ENCODE peak calls at places on chromosomes 5 and 9, in six cellular contexts. I is fibroblast of mammary gland, E is fibroblast of pulmonary artery, X is foreskin fibroblast, P is coronary artery, O is uterus. Q is an unnamed sample.

GRCh38 chr9:72038408-72038807 is 22.0 kb downstream of the C9orf57 start:
- DNase-seq in P (no peak), X (peak; percentile 51), E (peak; percentile 62), O (no peak), I (no peak), Q (no peak)

GRCh38 chr5:176540956-176541337 is 3.7 kb upstream of the RNF44 start:
- DNase-seq in X (no peak), P (no peak), I (no peak), O (no peak), E (no peak), Q (no peak)

GRCh38 chr9:135471751-135472640 is 7.6 kb upstream of the PPP1R26 start:
- DNase-seq in X (peak; percentile 25), E (no peak), P (no peak), O (no peak), I (no peak), Q (no peak)

GRCh38 chr5:95760291-95761191 is 29.4 kb downstream of the RHOBTB3 start:
- DNase-seq in X (peak; percentile 94), P (no peak), O (no peak), E (peak; percentile 94), I (peak; percentile 92), Q (peak; percentile 96)

GRCh38 chr5:168575391-168576372 is 3.5 kb downstream of the PANK3 start:
- DNase-seq in X (no peak), P (no peak), I (no peak), O (no peak), E (no peak), Q (no peak)

GRCh38 chr5:54944364-54944763 is 41.0 kb downstream of the ESM1 start:
- DNase-seq in X (peak; percentile 72), I (peak; percentile 62), O (no peak), E (peak; percentile 70), P (no peak), Q (peak; percentile 75)

GRCh38 chr9:95724253-95724991 is 151.1 kb upstream of the ERCC6L2 start:
- DNase-seq in E (no peak), X (no peak), I (no peak), O (no peak), P (no peak), Q (no peak)

GRCh38 chr9:18826248-18826647 is 206.8 kb downstream of the SAXO1 start:
- DNase-seq in I (no peak), X (no peak), O (no peak), E (no peak), P (no peak), Q (no peak)

GRCh38 chr5:143008809-143009521 is 238.8 kb downstream of the ARHGAP26 start:
- DNase-seq in P (no peak), O (no peak), X (peak; percentile 85), E (peak; percentile 93), I (peak; percentile 100), Q (peak; percentile 90)

GRCh38 chr5:124043456-124043855 is 531.5 kb downstream of the CSNK1G3 start:
- DNase-seq in I (peak; percentile 11), E (no peak), X (no peak), O (no peak), P (no peak), Q (no peak)

GRCh38 chr9:119195521-119195920 is 173.7 kb downstream of the BRINP1 start:
- DNase-seq in X (no peak), E (no peak), O (no peak), I (no peak), P (no peak), Q (no peak)

GRCh38 chr5:1380011-1380817 is 35.3 kb upstream of the CLPTM1L start:
- DNase-seq in X (peak; percentile 62), I (peak; percentile 28), O (no peak), P (no peak), E (peak; percentile 56), Q (peak; percentile 33)

GRCh38 chr5:130222638-130223037 is 318.4 kb downstream of the CHSY3 start:
- DNase-seq in I (peak; percentile 61), P (no peak), X (no peak), E (peak; percentile 53), O (no peak), Q (peak; percentile 33)

DNA sequence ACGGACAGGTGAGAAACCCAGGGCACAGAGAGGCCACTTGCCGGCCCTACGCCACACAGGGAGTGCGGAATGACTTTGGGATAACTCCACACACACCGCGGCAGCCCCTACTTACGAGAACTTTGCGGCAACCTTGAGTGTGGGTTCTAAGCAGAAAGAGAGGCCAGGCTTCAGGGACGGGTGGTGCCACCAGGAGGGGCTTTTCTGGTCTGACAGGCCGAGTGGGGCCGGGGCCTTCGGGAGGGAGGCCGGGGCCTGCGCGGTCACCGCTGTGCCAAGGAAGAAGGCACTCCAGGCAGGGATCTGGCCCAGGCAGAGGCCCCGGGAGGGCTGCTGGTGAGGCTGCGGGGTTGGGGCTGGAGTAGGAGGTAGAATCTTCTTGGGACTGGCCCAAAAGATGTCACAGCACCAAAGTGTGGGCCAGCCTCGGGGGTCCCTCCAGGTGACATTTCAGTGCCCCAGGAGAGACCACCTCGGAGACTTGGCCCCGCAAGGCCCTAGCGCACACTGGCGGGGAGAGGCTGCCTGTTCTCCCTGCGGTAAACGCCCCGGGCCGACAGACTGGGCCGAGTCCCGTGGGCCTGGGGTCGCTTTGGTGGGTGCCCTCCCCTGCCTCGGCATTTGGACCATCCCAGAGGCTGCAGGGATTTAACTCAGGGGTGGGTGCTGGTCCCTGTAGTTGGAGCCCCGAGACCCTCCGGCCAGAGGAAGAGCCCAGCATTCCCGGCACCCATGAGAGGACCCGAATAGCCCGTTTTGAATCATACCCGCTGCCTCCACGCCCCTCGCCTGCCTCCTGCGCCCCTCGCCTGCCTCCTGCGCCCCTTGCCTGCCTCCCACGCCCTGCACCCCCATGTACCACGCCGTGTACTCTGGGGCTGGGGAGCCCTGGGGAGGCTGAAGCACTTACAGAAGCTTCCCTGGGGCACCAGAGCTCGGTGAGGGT is 9.0 kb upstream of the RNU6ATAC start:
- DNase-seq in E (no peak), I (no peak), O (no peak), P (no peak), X (no peak), Q (no peak)
- TF ChIP-seq CTCF in E (no peak), I (no peak), O (no peak), P (no peak), X (no peak), Q (no peak)

GRCh38 chr5:139284295-139284694 is 9.2 kb upstream of the MATR3 start:
- DNase-seq in E (no peak), X (no peak), P (no peak), O (no peak), I (no peak), Q (no peak)

GRCh38 chr5:139283252-139284166 is 10.0 kb upstream of the MATR3 start:
- DNase-seq in X (no peak), I (no peak), P (no peak), O (no peak), E (no peak), Q (no peak)

GRCh38 chr5:139291051-139291450 is 2.5 kb upstream of the MATR3 start:
- DNase-seq in X (no peak), P (no peak), E (no peak), I (no peak), O (no peak), Q (no peak)

GRCh38 chr5:139285651-139286392 is 7.7 kb upstream of the MATR3 start:
- DNase-seq in O (no peak), I (no peak), E (no peak), X (no peak), P (no peak), Q (no peak)

DNA sequence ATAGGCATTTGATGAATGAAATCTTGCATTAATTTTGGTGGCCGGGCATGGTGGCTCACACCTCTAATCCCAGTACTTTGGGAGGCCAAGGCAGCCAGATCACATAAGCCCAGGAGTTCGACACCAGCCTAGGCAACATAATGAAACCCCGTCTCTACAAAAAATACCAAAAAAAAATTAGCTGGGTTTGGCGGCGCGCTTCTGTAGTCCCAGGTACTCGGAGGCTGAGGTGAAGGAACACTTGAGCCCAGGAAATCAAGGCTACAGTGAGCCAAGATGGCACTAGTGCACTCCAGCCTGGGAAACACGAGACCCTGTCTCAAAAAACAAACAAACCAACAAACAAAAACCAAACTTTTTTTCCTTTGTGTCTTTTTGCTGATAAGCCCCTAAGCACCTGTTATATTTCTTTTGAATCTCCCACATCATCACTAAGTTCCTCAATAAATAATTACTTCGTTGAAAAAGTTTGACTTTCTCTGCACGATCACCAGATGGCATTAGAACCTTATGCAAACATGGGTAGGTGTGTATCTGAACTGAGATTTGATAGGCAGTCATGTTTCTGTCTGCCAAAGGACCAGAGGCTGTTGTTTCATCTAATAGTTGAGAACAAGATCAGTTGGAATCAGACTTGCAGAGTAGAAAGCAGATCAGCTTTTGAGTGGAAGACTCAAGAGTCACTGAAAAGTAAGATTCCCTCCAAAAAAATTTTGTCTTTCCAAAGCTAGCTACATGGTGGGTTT is 5.5 kb upstream of the MATR3 start:
- DNase-seq in P (no peak), O (no peak), X (peak; percentile 53), I (peak; percentile 38), E (peak; percentile 24), Q (no peak)
- TF ChIP-seq CTCF in P (no peak), O (peak; percentile 15), X (no peak), I (no peak), E (no peak), Q (no peak)

DNA sequence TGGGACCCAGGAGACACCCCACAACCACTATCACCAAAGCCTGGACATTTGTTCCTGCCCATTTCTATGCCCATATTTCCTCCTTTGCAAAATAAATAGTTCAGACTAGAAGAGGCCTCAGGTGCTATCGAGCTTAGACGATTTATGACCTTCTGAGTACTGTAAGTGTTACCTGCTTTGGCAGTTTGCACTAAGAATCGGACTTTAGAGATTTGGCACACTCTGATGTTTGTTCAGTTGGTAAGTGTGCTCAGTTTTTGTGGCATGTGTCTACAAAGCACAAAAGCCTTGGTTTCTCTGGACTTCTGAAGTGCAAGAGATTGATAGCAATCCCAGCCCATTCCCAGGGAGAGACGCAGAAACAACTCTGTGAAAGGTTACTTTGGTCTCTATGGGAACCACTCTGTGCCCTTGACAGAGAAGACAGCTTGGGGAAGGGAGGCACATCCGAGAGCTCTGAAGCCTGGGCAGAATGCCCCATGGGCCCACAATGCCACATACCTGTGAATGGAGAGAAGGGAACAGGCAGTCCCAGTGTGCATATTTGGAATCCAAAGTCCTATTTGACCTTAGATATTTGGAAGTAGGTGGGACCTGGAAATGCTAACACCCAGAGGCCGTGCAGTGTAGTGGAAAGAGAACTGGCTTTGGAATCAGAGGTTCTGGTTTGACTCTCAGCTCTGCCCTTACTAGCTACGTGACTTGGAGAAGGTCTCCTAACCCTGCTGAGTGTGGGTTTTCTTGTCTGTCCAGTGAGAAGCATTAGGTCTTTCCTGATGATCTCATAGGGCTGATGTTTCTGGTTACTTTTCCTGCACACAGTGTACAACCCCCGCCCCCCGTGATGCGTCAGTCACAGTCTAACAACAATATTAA is 194.3 kb upstream of the VLDLR start:
- DNase-seq in X (no peak), P (no peak), E (no peak), O (no peak), I (peak; percentile 31), Q (no peak)
- TF ChIP-seq CTCF in X (no peak), P (no peak), E (no peak), O (no peak), I (no peak), Q (no peak)

DNA sequence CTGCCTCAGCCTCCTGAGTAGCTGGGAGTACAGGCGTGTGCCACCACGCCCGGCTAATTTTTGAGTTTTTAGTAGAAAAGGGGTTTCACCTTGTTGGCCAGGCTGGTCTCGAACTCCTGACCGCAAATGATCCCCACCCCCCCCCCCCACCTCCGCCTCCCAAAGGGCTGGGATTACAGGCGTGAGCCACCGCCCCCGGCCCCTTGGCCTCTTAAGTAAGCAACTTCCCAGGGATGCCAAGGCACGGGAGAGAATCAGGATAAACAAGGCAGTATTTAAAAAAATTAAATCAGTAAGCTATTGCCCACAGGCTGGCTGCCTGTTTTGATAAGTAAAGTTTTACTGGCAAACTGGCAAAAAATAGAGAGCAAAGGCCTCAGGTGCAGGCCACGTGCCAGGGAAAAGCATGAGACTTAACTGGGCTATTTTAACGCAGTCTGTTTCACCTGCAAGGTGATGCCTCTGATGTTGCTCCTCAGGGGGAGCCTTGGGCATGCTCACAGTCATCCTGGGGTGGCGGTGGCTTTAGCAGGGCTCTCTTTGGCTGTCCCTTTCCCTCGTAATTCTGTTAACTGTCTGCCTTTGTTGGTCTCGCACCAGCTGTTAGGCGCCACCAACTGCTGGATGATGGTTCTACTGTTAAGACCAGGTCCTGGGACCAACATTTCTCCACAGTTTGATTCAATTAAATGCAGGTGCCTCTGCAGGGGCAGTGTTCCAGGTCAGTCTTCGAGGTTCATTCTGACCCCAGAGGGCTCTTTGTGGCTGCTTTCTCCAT is 19.4 kb upstream of the RNF130 start:
- DNase-seq in E (peak; percentile 45), X (peak; percentile 63), O (no peak), I (peak; percentile 17), P (no peak), Q (peak; percentile 23)
- TF ChIP-seq CTCF in E (peak; percentile 31), X (no peak), O (no peak), I (no peak), P (peak; percentile 2), Q (peak; percentile 13)

Q was measured in fibroblast of the aortic adventitia.